ENCODE peak calls at places on chromosomes 3 and 15, in nine cellular contexts. J is mucosa of gallbladder; E is uterus; V is heart left ventricle; S is activated CD8-positive, alpha-beta memory T cell treated with anti-CD3 and anti-CD28 coated beads, Interleukin-2, amount 50 U/mL, for 4 hours; K is non-pigmented ciliary epithelial cell; X is cerebellum; B is Panc1; M is SHP77 treated with DMSO at 0.1 percent for 48 hours. O is an unnamed sample.

GRCh38 chr3:180402463-180403073 is 199.4 kb upstream of the TTC14 start:
- DNase-seq in J (no peak), E (no peak), V (no peak), S (no peak), K (no peak), X (no peak), B (no peak), M (no peak), O (no peak)

GRCh38 chr15:56251315-56252091 is 7.8 kb upstream of the RFX7 start:
- DNase-seq in J (no peak), E (no peak), V (no peak), S (no peak), K (no peak), X (no peak), B (no peak), M (no peak), O (no peak)

GRCh38 chr3:14804835-14805780 is 13.7 kb upstream of the FGD5 start:
- DNase-seq in J (no peak), E (no peak), V (no peak), S (no peak), K (no peak), X (no peak), B (no peak), M (no peak), O (no peak)

GRCh38 chr15:70302360-70302759 is 204.6 kb upstream of the TLE3 start:
- DNase-seq in J (no peak), E (no peak), V (no peak), S (no peak), K (no peak), X (no peak), B (no peak), M (no peak), O (no peak)

GRCh38 chr15:34436956-34437442 is 609 bp downstream of the GOLGA8A start:
- DNase-seq in J (no peak), E (no peak), V (peak), S (peak), K (no peak), X (peak), B (no peak), M (no peak), O (no peak)

GRCh38 chr3:195247863-195248189 is 23.1 kb downstream of the XXYLT1 start:
- DNase-seq in J (no peak), E (no peak), V (no peak), S (no peak), K (no peak), X (no peak), B (no peak), M (no peak), O (no peak)

GRCh38 chr3:173109143-173109542 is 31.9 kb downstream of the SPATA16 start:
- DNase-seq in J (no peak), E (no peak), V (no peak), S (no peak), K (peak), X (no peak), B (no peak), M (no peak), O (no peak)

GRCh38 chr3:134976948-134977347 is 181.9 kb downstream of the EPHB1 start:
- DNase-seq in J (no peak), E (no peak), V (no peak), S (no peak), K (no peak), X (no peak), B (no peak), M (no peak), O (no peak)

GRCh38 chr3:126604691-126605090 is 46.0 kb upstream of the C3orf22 start:
- DNase-seq in J (no peak), E (no peak), V (no peak), S (no peak), K (no peak), X (peak), B (no peak), M (no peak), O (no peak)

GRCh38 chr15:90362936-90363212 is 10.8 kb downstream of the ZNF774 start:
- DNase-seq in J (no peak), E (peak), V (no peak), S (no peak), K (peak), X (no peak), B (no peak), M (no peak), O (no peak)

GRCh38 chr3:186142556-186142955 is 33.7 kb upstream of the ETV5 start:
- DNase-seq in J (no peak), E (no peak), V (no peak), S (no peak), K (peak), X (no peak), B (no peak), M (no peak), O (no peak)

GRCh38 chr3:58287354-58287753 is 18.7 kb upstream of the RPP14 start:
- DNase-seq in J (no peak), E (no peak), V (no peak), S (no peak), K (no peak), X (no peak), B (no peak), M (no peak), O (peak)

GRCh38 chr3:36679384-36680200 is 84.8 kb downstream of the DCLK3 start:
- DNase-seq in J (no peak), E (no peak), V (no peak), S (no peak), K (peak), X (no peak), B (no peak), M (no peak), O (no peak)

O was measured in hippocampal formation.